ENCODE peak calls at places on chromosomes 5 and 9, in five cellular contexts. One of them, this sample, is unnamed.

GRCh38 chr9:90053027-90053426 is 448.2 kb downstream of the GADD45G start:
- DNase-seq in breast epithelium: no peak
- DNase-seq in transverse colon: no peak
- DNase-seq in aorta: no peak
- DNase-seq in body of pancreas: no peak
- DNase-seq in this sample: no peak

GRCh38 chr9:114786251-114786650 is 19.6 kb downstream of the TNFSF15 start:
- DNase-seq in breast epithelium: no peak
- DNase-seq in aorta: no peak
- DNase-seq in body of pancreas: peak; percentile 29
- DNase-seq in transverse colon: no peak
- DNase-seq in this sample: no peak

GRCh38 chr5:13859285-13859684 is 85.2 kb downstream of the DNAH5 start:
- DNase-seq in body of pancreas: no peak
- DNase-seq in aorta: no peak
- DNase-seq in transverse colon: no peak
- DNase-seq in breast epithelium: no peak
- DNase-seq in this sample: no peak

GRCh38 chr5:137486707-137487106 is 12.4 kb downstream of the SPOCK1 start:
- DNase-seq in body of pancreas: no peak
- DNase-seq in aorta: no peak
- DNase-seq in breast epithelium: no peak
- DNase-seq in transverse colon: no peak
- DNase-seq in this sample: no peak

GRCh38 chr5:134738963-134739661 is 764 bp downstream of the CAMLG start:
- DNase-seq in transverse colon: peak; percentile 18
- DNase-seq in body of pancreas: peak; percentile 32
- DNase-seq in aorta: no peak
- DNase-seq in breast epithelium: peak; percentile 28
- DNase-seq in this sample: no peak

GRCh38 chr9:132591751-132592314 is 9.4 kb downstream of the BARHL1 start:
- DNase-seq in aorta: no peak
- DNase-seq in transverse colon: no peak
- DNase-seq in body of pancreas: no peak
- DNase-seq in breast epithelium: no peak
- DNase-seq in this sample: no peak

GRCh38 chr5:168291281-168291960 is at the start of gene WWC1:
- DNase-seq in aorta: no peak
- DNase-seq in body of pancreas: peak; percentile 92
- DNase-seq in transverse colon: peak; percentile 91
- DNase-seq in breast epithelium: peak; percentile 84
- DNase-seq in this sample: no peak

GRCh38 chr5:122356868-122357267 is 44.8 kb downstream of the SNCAIP start:
- DNase-seq in body of pancreas: no peak
- DNase-seq in breast epithelium: no peak
- DNase-seq in aorta: no peak
- DNase-seq in transverse colon: no peak
- DNase-seq in this sample: no peak

GRCh38 chr5:51556833-51557232 is 173.6 kb downstream of the ISL1 start:
- DNase-seq in breast epithelium: no peak
- DNase-seq in body of pancreas: no peak
- DNase-seq in aorta: no peak
- DNase-seq in transverse colon: no peak
- DNase-seq in this sample: no peak

GRCh38 chr9:130931508-130932150 is 7.4 kb downstream of the FIBCD1 start:
- DNase-seq in breast epithelium: no peak
- DNase-seq in aorta: no peak
- DNase-seq in body of pancreas: no peak
- DNase-seq in transverse colon: no peak
- DNase-seq in this sample: no peak

GRCh38 chr5:2704111-2704510 is 47.4 kb downstream of the IRX2 start:
- DNase-seq in transverse colon: no peak
- DNase-seq in aorta: no peak
- DNase-seq in body of pancreas: no peak
- DNase-seq in breast epithelium: no peak
- DNase-seq in this sample: no peak

GRCh38 chr5:2701592-2701991 is 49.9 kb downstream of the IRX2 start:
- DNase-seq in body of pancreas: no peak
- DNase-seq in breast epithelium: no peak
- DNase-seq in transverse colon: no peak
- DNase-seq in aorta: no peak
- DNase-seq in this sample: no peak

GRCh38 chr5:2703615-2704014 is 47.9 kb downstream of the IRX2 start:
- DNase-seq in aorta: no peak
- DNase-seq in breast epithelium: no peak
- DNase-seq in transverse colon: no peak
- DNase-seq in body of pancreas: no peak
- DNase-seq in this sample: no peak

GRCh38 chr5:2702096-2702879 is 49.2 kb downstream of the IRX2 start:
- DNase-seq in breast epithelium: no peak
- DNase-seq in aorta: no peak
- DNase-seq in body of pancreas: no peak
- DNase-seq in transverse colon: no peak
- DNase-seq in this sample: no peak

DNA sequence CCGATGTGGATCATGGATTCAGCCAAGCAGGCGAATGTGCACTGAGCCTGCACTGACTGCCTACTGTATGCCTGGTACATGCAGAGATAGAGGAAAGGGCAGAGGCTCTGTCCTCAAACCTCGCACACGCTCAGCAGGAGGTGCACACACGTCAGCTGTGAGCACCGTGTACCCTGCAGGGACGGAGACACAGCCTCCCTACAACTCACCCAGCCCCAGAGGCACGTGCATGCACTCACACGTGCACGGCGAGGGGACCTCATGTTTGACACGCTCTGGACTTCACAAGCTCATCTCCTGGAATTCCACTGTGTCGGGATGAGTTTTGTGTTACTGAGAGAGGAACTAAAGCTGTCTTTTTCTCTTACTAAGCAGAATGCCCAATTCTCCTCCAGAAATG is 48.4 kb downstream of the IRX2 start:
- DNase-seq in transverse colon: no peak
- DNase-seq in breast epithelium: no peak
- DNase-seq in body of pancreas: no peak
- DNase-seq in aorta: no peak
- DNase-seq in this sample: no peak
- H3K27ac ChIP-seq in transverse colon: no peak overlapping the region
- H3K27ac ChIP-seq in breast epithelium: no peak overlapping the region
- H3K27ac ChIP-seq in body of pancreas: no peak overlapping the region
- H3K27ac ChIP-seq in aorta: no peak overlapping the region
- H3K27ac ChIP-seq in this sample: no peak overlapping the region

DNA sequence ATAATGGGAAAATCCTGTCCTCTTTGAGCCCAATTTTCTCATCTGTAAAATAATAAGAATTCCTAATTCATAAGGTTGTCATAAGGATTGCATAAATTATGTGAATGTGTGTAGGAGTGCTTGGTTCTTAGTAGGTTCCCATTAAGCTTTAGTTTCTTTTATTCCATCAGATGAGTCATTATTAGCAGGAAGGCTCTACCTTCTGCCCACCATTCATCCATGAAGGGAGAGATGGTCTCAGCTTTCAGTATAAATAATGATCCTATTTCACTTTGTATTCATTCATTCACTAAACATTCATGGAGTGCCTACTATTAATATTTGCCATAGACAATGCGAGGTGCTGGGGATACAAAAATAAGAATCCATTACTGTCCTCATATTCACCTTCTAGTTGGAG is 3.0 kb downstream of the CMYA5 start:
- DNase-seq in breast epithelium: no peak
- DNase-seq in transverse colon: no peak
- DNase-seq in body of pancreas: no peak
- DNase-seq in aorta: no peak
- DNase-seq in this sample: no peak
- H3K4me3 ChIP-seq in breast epithelium: no peak overlapping the region
- H3K4me3 ChIP-seq in transverse colon: no peak overlapping the region
- H3K4me3 ChIP-seq in body of pancreas: no peak overlapping the region
- H3K4me3 ChIP-seq in aorta: no peak overlapping the region
- H3K4me3 ChIP-seq in this sample: peak overlapping the region; percentile 77

GRCh38 chr9:99285965-99286364 is 63.9 kb downstream of the SEC61B start:
- DNase-seq in aorta: no peak
- DNase-seq in transverse colon: no peak
- DNase-seq in breast epithelium: no peak
- DNase-seq in body of pancreas: no peak
- DNase-seq in this sample: no peak
- H3K27ac ChIP-seq in aorta: no peak overlapping the region
- H3K27ac ChIP-seq in transverse colon: no peak overlapping the region
- H3K27ac ChIP-seq in breast epithelium: no peak overlapping the region
- H3K27ac ChIP-seq in body of pancreas: no peak overlapping the region
- H3K27ac ChIP-seq in this sample: no peak overlapping the region

DNA sequence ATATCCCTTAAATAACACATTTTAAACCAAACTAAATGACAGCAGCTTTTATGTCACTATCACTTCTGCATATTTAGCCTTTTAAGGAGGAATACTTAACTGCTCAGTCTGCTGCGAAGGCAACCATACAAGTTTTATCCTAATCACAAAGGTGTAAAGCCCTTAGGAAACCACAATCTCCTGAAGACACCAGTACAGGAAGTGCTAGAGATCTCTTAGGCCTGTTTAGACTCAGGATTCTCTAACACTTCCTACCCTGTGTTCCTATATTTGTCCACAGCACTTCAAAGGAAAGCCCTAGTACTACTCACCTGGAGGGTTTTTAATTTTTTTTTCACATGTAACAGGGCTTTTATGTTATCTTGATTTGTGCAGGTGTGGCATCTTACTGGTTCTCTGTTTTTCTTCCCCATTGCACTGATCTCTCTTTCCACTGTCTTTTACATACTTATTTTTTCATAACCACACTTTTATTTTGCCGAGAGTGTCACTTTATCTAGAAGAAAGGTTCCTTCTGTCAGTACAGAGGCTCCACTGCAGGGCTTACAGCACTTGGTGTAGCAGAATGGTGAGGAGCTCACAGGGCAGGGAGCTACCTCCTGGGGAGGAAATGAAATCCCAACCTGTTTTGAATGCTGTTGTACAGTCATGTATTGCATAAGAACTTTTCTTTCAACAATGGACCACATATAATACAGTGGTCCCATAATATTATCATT is 1060.6 kb upstream of the ACO1 start:
- DNase-seq in breast epithelium: no peak
- DNase-seq in aorta: no peak
- DNase-seq in transverse colon: no peak
- DNase-seq in body of pancreas: no peak
- DNase-seq in this sample: no peak
- H3K4me3 ChIP-seq in breast epithelium: no peak overlapping the region
- H3K4me3 ChIP-seq in aorta: no peak overlapping the region
- H3K4me3 ChIP-seq in transverse colon: no peak overlapping the region
- H3K4me3 ChIP-seq in body of pancreas: no peak overlapping the region
- H3K4me3 ChIP-seq in this sample: no peak overlapping the region

GRCh38 chr9:19748278-19749126 is 40.3 kb downstream of the SLC24A2 start:
- DNase-seq in body of pancreas: no peak
- DNase-seq in aorta: no peak
- DNase-seq in breast epithelium: no peak
- DNase-seq in transverse colon: no peak
- DNase-seq in this sample: no peak
- H3K27ac ChIP-seq in body of pancreas: no peak overlapping the region
- H3K27ac ChIP-seq in aorta: no peak overlapping the region
- H3K27ac ChIP-seq in breast epithelium: no peak overlapping the region
- H3K27ac ChIP-seq in transverse colon: no peak overlapping the region
- H3K27ac ChIP-seq in this sample: no peak overlapping the region

DNA sequence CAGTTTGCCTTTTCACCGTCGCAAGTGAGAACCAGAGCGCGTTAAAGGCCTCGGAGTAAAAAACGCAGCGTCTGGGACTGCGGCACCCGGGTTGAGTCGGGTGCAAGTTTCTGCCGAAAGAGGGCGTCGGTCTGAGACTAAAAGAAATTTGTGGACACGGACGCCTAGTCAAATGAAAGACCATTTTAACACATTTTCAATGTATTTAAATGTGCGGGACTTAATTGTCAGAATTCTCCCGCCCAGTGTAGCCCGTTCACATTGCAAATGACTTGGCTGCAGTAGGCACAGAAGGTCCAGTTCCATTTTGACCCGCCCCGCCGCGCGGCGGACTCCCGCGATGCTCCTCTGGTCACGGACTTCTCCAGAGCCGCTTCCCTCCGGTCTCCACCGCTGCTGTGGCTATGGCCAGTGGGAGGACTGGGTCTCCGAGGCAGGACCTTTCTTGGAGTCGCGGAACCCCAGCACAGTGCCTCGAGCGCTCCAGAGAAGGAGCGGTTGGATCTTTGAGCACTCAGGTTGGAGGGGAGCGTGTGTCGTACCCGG is 1.3 kb upstream of the NPR3 start:
- DNase-seq in aorta: peak; percentile 85
- DNase-seq in breast epithelium: no peak
- DNase-seq in body of pancreas: peak; percentile 61
- DNase-seq in transverse colon: peak; percentile 69
- DNase-seq in this sample: peak; percentile 69
- H3K4me3 ChIP-seq in aorta: peak overlapping the region; percentile 57
- H3K4me3 ChIP-seq in breast epithelium: peak overlapping the region; percentile 86
- H3K4me3 ChIP-seq in body of pancreas: peak overlapping the region; percentile 13
- H3K4me3 ChIP-seq in transverse colon: peak overlapping the region; percentile 41
- H3K4me3 ChIP-seq in this sample: peak overlapping the region; percentile 79